ENCODE peak calls at places on chromosome 14, in five cellular contexts. Q is coronary artery, T is NCI-H446 treated with DMSO at 0.1 percent for 48 hours, E is mucosa of descending colon, D is endothelial cell. G is an unnamed sample.

GRCh38 chr14:95058491-95058890 is 98.8 kb downstream of the DICER1 start:
- DNase-seq in Q (no peak), T (no peak), E (no peak), D (no peak), G (no peak)

GRCh38 chr14:91396959-91397815 is 20.4 kb downstream of the CCDC88C start:
- DNase-seq in Q (no peak), T (no peak), E (peak; percentile 81), D (no peak), G (no peak)

GRCh38 chr14:23538785-23539184 is 12.8 kb downstream of the ZFHX2 start:
- DNase-seq in Q (no peak), T (no peak), E (no peak), D (no peak), G (no peak)

GRCh38 chr14:46381674-46382073 is 269.9 kb downstream of the RPL10L start:
- DNase-seq in Q (no peak), T (no peak), E (no peak), D (no peak), G (no peak)

GRCh38 chr14:90632451-90632850 is 183.8 kb downstream of the TTC7B start:
- DNase-seq in Q (no peak), T (no peak), E (no peak), D (no peak), G (no peak)

GRCh38 chr14:50381823-50382287 is 14.8 kb downstream of the CDKL1 start:
- DNase-seq in Q (no peak), T (no peak), E (no peak), D (no peak), G (no peak)

GRCh38 chr14:88013750-88014349 is 8.9 kb downstream of the GPR65 start:
- DNase-seq in Q (no peak), T (peak; percentile 33), E (peak; percentile 79), D (peak; percentile 65), G (no peak)

GRCh38 chr14:85281921-85282320 is 248.0 kb upstream of the FLRT2 start:
- DNase-seq in Q (no peak), T (no peak), E (no peak), D (no peak), G (no peak)

GRCh38 chr14:74531467-74531866 is 37.9 kb downstream of the ISCA2 start:
- DNase-seq in Q (no peak), T (no peak), E (peak; percentile 36), D (no peak), G (no peak)

G was measured in activated B cell treated with CpG ODN at 0.5 μM for 24 hours.